ENCODE peak calls at places on chromosomes 5 and 9, in four cellular contexts. One of them, this sample, is unnamed.

GRCh38 chr5:56725709-56726108 is 89.6 kb upstream of the MAP3K1 start:
- DNase-seq in tibial nerve: no peak
- DNase-seq in colonic mucosa: no peak
- DNase-seq in left ventricle myocardium inferior: no peak
- DNase-seq in this sample: no peak

GRCh38 chr5:90803891-90804290 is 245.3 kb downstream of the ADGRV1 start:
- DNase-seq in left ventricle myocardium inferior: no peak
- DNase-seq in colonic mucosa: no peak
- DNase-seq in tibial nerve: no peak
- DNase-seq in this sample: no peak

GRCh38 chr9:108101410-108101809 is 611.8 kb upstream of the KLF4 start:
- DNase-seq in tibial nerve: no peak
- DNase-seq in colonic mucosa: no peak
- DNase-seq in left ventricle myocardium inferior: no peak
- DNase-seq in this sample: no peak

GRCh38 chr9:111969061-111969460 is 72.4 kb downstream of the UGCG start:
- DNase-seq in colonic mucosa: no peak
- DNase-seq in tibial nerve: no peak
- DNase-seq in left ventricle myocardium inferior: no peak
- DNase-seq in this sample: no peak

GRCh38 chr5:133930061-133930823 is 38.2 kb downstream of the C5orf15 start:
- DNase-seq in left ventricle myocardium inferior: no peak
- DNase-seq in tibial nerve: no peak
- DNase-seq in colonic mucosa: no peak
- DNase-seq in this sample: no peak

GRCh38 chr5:139439013-139439903 is at the start of gene DNAJC18:
- DNase-seq in colonic mucosa: peak; percentile 95
- DNase-seq in tibial nerve: peak; percentile 84
- DNase-seq in left ventricle myocardium inferior: peak; percentile 96
- DNase-seq in this sample: peak; percentile 93

GRCh38 chr5:79774171-79774854 is 84.7 kb downstream of the CMYA5 start:
- DNase-seq in left ventricle myocardium inferior: no peak
- DNase-seq in colonic mucosa: no peak
- DNase-seq in tibial nerve: no peak
- DNase-seq in this sample: no peak

GRCh38 chr5:97165726-97166125 is 17.3 kb downstream of the RIOK2 start:
- DNase-seq in tibial nerve: no peak
- DNase-seq in colonic mucosa: peak; percentile 77
- DNase-seq in left ventricle myocardium inferior: no peak
- DNase-seq in this sample: no peak

GRCh38 chr9:99213197-99213596 is 8.5 kb downstream of the ALG2 start:
- DNase-seq in colonic mucosa: no peak
- DNase-seq in tibial nerve: no peak
- DNase-seq in left ventricle myocardium inferior: no peak
- DNase-seq in this sample: no peak

GRCh38 chr9:132372177-132373095 is 17.6 kb upstream of the SETX start:
- DNase-seq in colonic mucosa: peak; percentile 37
- DNase-seq in tibial nerve: peak; percentile 17
- DNase-seq in left ventricle myocardium inferior: peak; percentile 36
- DNase-seq in this sample: no peak

GRCh38 chr9:10212702-10213101 is 400.1 kb downstream of the PTPRD start:
- DNase-seq in colonic mucosa: no peak
- DNase-seq in tibial nerve: no peak
- DNase-seq in left ventricle myocardium inferior: no peak
- DNase-seq in this sample: no peak

GRCh38 chr5:157390179-157390923 is 69.7 kb upstream of the NIPAL4 start:
- DNase-seq in left ventricle myocardium inferior: no peak
- DNase-seq in colonic mucosa: peak; percentile 33
- DNase-seq in tibial nerve: no peak
- DNase-seq in this sample: peak; percentile 75

GRCh38 chr5:173069661-173070060 is 13.5 kb downstream of the CREBRF start:
- DNase-seq in colonic mucosa: no peak
- DNase-seq in left ventricle myocardium inferior: no peak
- DNase-seq in tibial nerve: no peak
- DNase-seq in this sample: no peak

GRCh38 chr5:123520677-123521247 is 8.8 kb downstream of the CSNK1G3 start:
- DNase-seq in left ventricle myocardium inferior: no peak
- DNase-seq in tibial nerve: no peak
- DNase-seq in colonic mucosa: no peak
- DNase-seq in this sample: no peak

GRCh38 chr5:54317511-54318260 is 7.3 kb upstream of the ARL15 start:
- DNase-seq in tibial nerve: no peak
- DNase-seq in colonic mucosa: no peak
- DNase-seq in left ventricle myocardium inferior: no peak
- DNase-seq in this sample: no peak

GRCh38 chr9:83247732-83248131 is 184.8 kb upstream of the RASEF start:
- DNase-seq in left ventricle myocardium inferior: no peak
- DNase-seq in tibial nerve: no peak
- DNase-seq in colonic mucosa: no peak
- DNase-seq in this sample: no peak

GRCh38 chr9:109517798-109518435 is 19.8 kb upstream of the PTPN3 start:
- DNase-seq in left ventricle myocardium inferior: no peak
- DNase-seq in colonic mucosa: no peak
- DNase-seq in tibial nerve: no peak
- DNase-seq in this sample: peak; percentile 70

GRCh38 chr9:20526500-20527319 is 95.6 kb downstream of the MLLT3 start:
- DNase-seq in tibial nerve: no peak
- DNase-seq in colonic mucosa: no peak
- DNase-seq in left ventricle myocardium inferior: no peak
- DNase-seq in this sample: no peak

GRCh38 chr9:35696520-35697215 is 6.9 kb upstream of the TPM2 start:
- DNase-seq in colonic mucosa: peak; percentile 66
- DNase-seq in tibial nerve: peak; percentile 40
- DNase-seq in left ventricle myocardium inferior: peak; percentile 48
- DNase-seq in this sample: peak; percentile 39

GRCh38 chr5:172762214-172763119 is 8.5 kb downstream of the DUSP1 start:
- DNase-seq in left ventricle myocardium inferior: no peak
- DNase-seq in tibial nerve: no peak
- DNase-seq in colonic mucosa: no peak
- DNase-seq in this sample: no peak

GRCh38 chr5:111984044-111984443 is 227.1 kb upstream of the NREP start:
- DNase-seq in colonic mucosa: no peak
- DNase-seq in tibial nerve: no peak
- DNase-seq in left ventricle myocardium inferior: no peak
- DNase-seq in this sample: no peak

GRCh38 chr5:83871533-83872380 is 151.1 kb upstream of the HAPLN1 start:
- DNase-seq in colonic mucosa: no peak
- DNase-seq in left ventricle myocardium inferior: no peak
- DNase-seq in tibial nerve: no peak
- DNase-seq in this sample: no peak

GRCh38 chr9:114154597-114155102 is 687 bp upstream of the COL27A1 start:
- DNase-seq in left ventricle myocardium inferior: no peak
- DNase-seq in tibial nerve: no peak
- DNase-seq in colonic mucosa: no peak
- DNase-seq in this sample: no peak

GRCh38 chr9:114156658-114157421 is 1.5 kb downstream of the COL27A1 start:
- DNase-seq in tibial nerve: peak; percentile 40
- DNase-seq in colonic mucosa: peak; percentile 43
- DNase-seq in left ventricle myocardium inferior: peak; percentile 62
- DNase-seq in this sample: peak; percentile 38

GRCh38 chr9:114156311-114156657 is 947 bp downstream of the COL27A1 start:
- DNase-seq in left ventricle myocardium inferior: no peak
- DNase-seq in colonic mucosa: no peak
- DNase-seq in tibial nerve: no peak
- DNase-seq in this sample: no peak

GRCh38 chr9:114155263-114155966 is at the start of gene COL27A1:
- DNase-seq in colonic mucosa: peak; percentile 84
- DNase-seq in left ventricle myocardium inferior: peak; percentile 85
- DNase-seq in tibial nerve: peak; percentile 75
- DNase-seq in this sample: peak; percentile 78

DNA sequence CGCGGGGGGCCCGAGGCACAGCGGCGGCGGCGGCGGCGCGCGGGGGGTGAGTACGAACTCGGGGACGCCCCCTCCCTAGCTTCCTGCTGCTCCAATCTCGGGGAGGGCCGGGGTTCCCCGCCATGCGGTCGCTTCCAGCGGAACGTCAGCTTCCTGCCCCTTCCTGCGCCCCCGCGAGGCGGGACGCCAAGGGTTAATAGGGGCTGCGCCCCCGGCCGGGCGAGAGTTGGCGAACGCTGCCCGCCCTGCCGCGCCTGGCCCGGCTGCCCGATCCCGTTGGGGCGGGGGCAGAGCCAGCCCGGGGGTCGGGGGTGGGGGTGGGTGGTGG is 594 bp downstream of the COL27A1 start:
- DNase-seq in colonic mucosa: no peak
- DNase-seq in tibial nerve: no peak
- DNase-seq in left ventricle myocardium inferior: no peak
- DNase-seq in this sample: no peak
- TF ChIP-seq CTCF in colonic mucosa: no peak
- TF ChIP-seq CTCF in tibial nerve: no peak
- TF ChIP-seq CTCF in left ventricle myocardium inferior: no peak
- TF ChIP-seq CTCF in this sample: no peak

DNA sequence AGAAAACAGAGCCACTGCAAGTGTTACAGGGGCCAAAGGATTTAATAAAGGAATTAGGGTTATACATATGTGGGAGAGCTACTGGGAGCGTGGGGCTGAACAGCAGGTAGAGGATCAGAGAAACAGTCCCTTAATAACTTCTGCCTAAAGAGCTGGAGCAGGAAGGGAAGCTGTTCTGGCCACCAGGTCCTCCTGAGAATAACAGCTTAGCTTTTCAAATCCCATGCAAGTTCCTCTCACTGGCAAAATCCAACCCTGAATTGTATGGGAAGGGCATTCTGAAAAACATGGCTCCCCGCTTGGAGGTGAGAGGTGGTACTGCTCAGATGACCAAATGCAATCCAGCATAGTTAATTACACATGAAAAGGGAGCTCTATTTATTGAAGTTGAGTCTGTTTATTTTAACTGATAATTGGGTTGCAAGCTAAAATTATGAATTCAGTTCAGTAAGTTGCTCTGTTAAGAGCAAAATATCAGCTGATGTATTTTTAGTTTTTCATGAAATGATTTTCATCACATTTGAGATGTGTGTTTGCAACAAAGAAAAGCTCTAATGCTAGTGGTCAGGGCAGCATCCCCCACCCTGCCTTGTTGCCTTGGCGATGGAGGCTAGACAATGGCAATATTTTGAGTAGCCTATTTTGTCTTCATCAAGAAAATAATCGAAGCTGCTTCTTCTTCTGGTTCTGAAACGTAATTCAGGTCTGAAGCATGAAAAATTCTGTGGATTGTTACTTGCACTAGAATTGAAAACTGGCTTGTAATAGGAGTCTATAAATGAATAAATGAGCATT is 58.4 kb upstream of the SH3GL2 start:
- DNase-seq in colonic mucosa: no peak
- DNase-seq in left ventricle myocardium inferior: no peak
- DNase-seq in tibial nerve: no peak
- DNase-seq in this sample: no peak
- H3K4me3 ChIP-seq in colonic mucosa: no peak overlapping the region
- H3K4me3 ChIP-seq in left ventricle myocardium inferior: no peak overlapping the region
- H3K4me3 ChIP-seq in tibial nerve: no peak overlapping the region
- H3K4me3 ChIP-seq in this sample: no peak overlapping the region

DNA sequence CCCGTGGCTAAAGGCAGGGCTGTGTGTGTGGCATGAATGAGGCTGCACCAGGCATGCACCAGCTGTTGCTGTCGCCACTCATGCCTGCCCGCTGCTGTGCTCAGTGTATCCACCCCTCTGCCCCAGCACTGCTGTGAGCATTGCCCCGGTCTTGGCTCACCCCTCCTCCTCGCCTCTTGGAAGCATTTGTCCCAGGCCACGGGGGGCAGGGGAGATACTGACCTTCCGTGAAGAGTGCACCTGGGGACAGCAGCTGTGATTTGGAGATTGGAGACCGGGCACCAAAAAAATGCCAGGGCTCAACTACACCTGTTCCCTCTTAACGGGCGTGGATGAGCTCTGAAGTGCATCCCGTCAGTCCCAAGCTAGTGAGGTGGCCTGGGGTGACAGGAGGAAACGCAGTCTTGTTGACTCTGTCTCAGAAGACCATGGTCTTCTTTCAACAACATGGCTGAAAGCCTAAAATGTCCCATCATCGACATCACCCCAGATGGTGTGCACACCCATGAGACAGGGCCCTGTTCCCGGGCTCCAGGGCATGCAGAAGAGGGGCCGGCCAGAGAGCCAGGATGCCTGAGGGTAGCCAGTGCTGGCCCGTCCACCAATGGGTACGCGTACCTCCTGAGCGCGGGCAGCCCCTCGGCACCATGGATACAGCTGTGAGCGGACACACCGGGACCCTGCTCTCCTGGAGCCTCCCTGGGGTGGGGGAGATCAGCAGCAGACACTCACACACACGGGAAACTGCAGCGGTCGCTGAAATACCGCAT is 115.8 kb downstream of the COL5A1 start:
- DNase-seq in colonic mucosa: no peak
- DNase-seq in tibial nerve: no peak
- DNase-seq in left ventricle myocardium inferior: no peak
- DNase-seq in this sample: no peak
- H3K36me3 ChIP-seq in colonic mucosa: no peaks in the 10 kb centered on the region
- H3K36me3 ChIP-seq in tibial nerve: no peaks in the 10 kb centered on the region
- H3K36me3 ChIP-seq in left ventricle myocardium inferior: peaks cover 12% of the 10 kb centered on the region
- H3K36me3 ChIP-seq in this sample: no peaks in the 10 kb centered on the region

GRCh38 chr9:136764301-136764891 is at the start of gene LCN15:
- DNase-seq in colonic mucosa: no peak
- DNase-seq in tibial nerve: no peak
- DNase-seq in left ventricle myocardium inferior: no peak
- DNase-seq in this sample: no peak

GRCh38 chr9:136761545-136761981 is 2.8 kb downstream of the LCN15 start:
- DNase-seq in left ventricle myocardium inferior: no peak
- DNase-seq in tibial nerve: no peak
- DNase-seq in colonic mucosa: no peak
- DNase-seq in this sample: no peak

GRCh38 chr9:136762221-136762691 is 2.1 kb downstream of the LCN15 start:
- DNase-seq in tibial nerve: no peak
- DNase-seq in left ventricle myocardium inferior: no peak
- DNase-seq in colonic mucosa: no peak
- DNase-seq in this sample: no peak

GRCh38 chr9:136763649-136764035 is 676 bp downstream of the LCN15 start:
- DNase-seq in colonic mucosa: no peak
- DNase-seq in tibial nerve: no peak
- DNase-seq in left ventricle myocardium inferior: no peak
- DNase-seq in this sample: no peak

DNA sequence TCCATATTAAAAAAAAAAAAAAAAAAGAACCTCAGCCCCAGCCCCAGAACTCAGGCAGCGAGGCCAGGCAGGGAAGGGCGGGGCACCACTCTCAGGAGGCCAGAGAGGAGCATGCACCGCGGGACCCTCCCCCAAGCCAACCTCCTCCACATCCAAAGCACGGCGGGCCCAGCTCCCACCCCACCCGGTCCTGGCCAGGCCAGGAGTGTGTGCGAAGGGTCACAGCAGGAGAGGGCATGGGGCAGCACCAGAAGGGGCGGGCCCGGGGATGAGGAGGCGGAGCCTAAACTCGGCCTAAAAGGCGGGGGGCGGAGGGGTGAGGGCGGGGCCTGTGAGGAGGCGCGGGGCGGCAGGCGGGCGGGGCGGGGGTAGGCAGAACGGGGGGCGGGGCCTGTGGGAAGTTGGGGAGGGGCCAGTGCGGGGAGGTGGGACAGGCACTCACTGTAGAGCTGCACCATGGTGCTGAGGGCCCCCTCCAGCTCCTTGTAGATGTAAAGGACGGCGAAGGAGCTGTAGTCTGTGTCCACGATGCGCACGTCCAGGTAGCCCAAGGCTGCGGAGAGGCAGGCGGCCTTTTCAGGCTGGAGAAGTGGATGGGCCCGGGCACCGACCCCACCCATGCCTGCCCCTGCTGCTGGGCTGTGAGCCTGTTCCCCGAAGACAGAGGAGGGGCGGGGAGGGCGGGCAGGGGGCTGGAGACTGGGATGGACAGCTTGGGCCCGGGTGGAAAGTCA is 1.2 kb downstream of the LCN15 start:
- DNase-seq in left ventricle myocardium inferior: peak; percentile 54
- DNase-seq in colonic mucosa: peak; percentile 73
- DNase-seq in tibial nerve: no peak
- DNase-seq in this sample: no peak
- TF ChIP-seq CTCF in left ventricle myocardium inferior: no peak
- TF ChIP-seq CTCF in colonic mucosa: no peak
- TF ChIP-seq CTCF in tibial nerve: no peak
- TF ChIP-seq CTCF in this sample: no peak

This sample was measured in prostate gland.